ENCODE peak calls at places on chromosomes 1 and 21, in eight cellular contexts. C is CD8-positive, alpha-beta memory T cell; E is mammary epithelial cell; T is H9; G is neuronal stem cell; F is Peyer's patch; M is endodermal cell; K is iPS DF 6.9. I is an unnamed sample. For H3K4me1 and H3K27me3, the result is how much of the 10 kb centered on the place peaks cover.

GRCh38 chr1:64934115-64934880 is 32.1 kb downstream of the JAK1 start:
- DNase-seq in C (no peak), E (peak), T (no peak), G (no peak), F (no peak), M (no peak), K (no peak), I (no peak)

GRCh38 chr1:107782192-107782845 is 182.7 kb downstream of the VAV3 start:
- DNase-seq in C (peak), E (peak), T (no peak), G (peak), F (no peak), M (no peak), K (peak), I (no peak)

GRCh38 chr1:225746361-225747179 is 31.1 kb upstream of the SRP9 start:
- DNase-seq in C (no peak), E (peak), T (peak), G (peak), F (peak), M (peak), K (peak), I (no peak)

GRCh38 chr21:36791695-36792451 is 93.0 kb downstream of the SIM2 start:
- DNase-seq in C (no peak), E (no peak), T (no peak), G (peak), F (no peak), M (no peak), K (no peak), I (no peak)

GRCh38 chr1:59128239-59128736 is 168.6 kb upstream of the FGGY start:
- DNase-seq in C (no peak), E (no peak), T (no peak), G (no peak), F (no peak), M (no peak), K (no peak), I (no peak)

GRCh38 chr1:24828183-24828886 is 83.1 kb downstream of the CLIC4 start:
- DNase-seq in C (no peak), E (no peak), T (no peak), G (no peak), F (no peak), M (no peak), K (no peak), I (no peak)

GRCh38 chr1:177660188-177660587 is 309.7 kb downstream of the SEC16B start:
- DNase-seq in C (no peak), E (no peak), T (no peak), G (no peak), F (no peak), M (no peak), K (no peak), I (no peak)

GRCh38 chr1:32695098-32695904 is 7.3 kb downstream of the SYNC start:
- DNase-seq in C (no peak), E (peak), T (no peak), G (no peak), F (peak), M (peak), K (no peak), I (no peak)

GRCh38 chr1:19436716-19437476 is 48.4 kb downstream of the CAPZB start:
- DNase-seq in C (no peak), E (peak), T (no peak), G (no peak), F (peak), M (no peak), K (no peak), I (no peak)

GRCh38 chr1:191870490-191870889 is 287.8 kb upstream of the RGS18 start:
- DNase-seq in C (no peak), E (no peak), T (no peak), G (no peak), F (no peak), M (no peak), K (no peak), I (no peak)

GRCh38 chr1:54027848-54028247 is 9.9 kb upstream of the LDLRAD1 start:
- DNase-seq in C (no peak), E (no peak), T (no peak), G (no peak), F (no peak), M (no peak), K (no peak), I (no peak)

GRCh38 chr1:68746378-68746777 is 249.5 kb upstream of the DEPDC1 start:
- DNase-seq in C (no peak), E (no peak), T (no peak), G (no peak), F (no peak), M (no peak), K (no peak), I (no peak)

GRCh38 chr21:42061866-42062542 is 9.1 kb upstream of the UMODL1 start:
- DNase-seq in C (peak), E (no peak), T (no peak), G (no peak), F (no peak), M (no peak), K (no peak), I (no peak)

GRCh38 chr1:156767879-156768608 is 709 bp downstream of the PRCC start:
- DNase-seq in C (peak), E (peak), T (peak), G (peak), F (no peak), M (peak), K (no peak), I (no peak)

GRCh38 chr1:67723620-67724019 is 38.6 kb downstream of the GADD45A start:
- DNase-seq in C (no peak), E (peak), T (no peak), G (no peak), F (no peak), M (no peak), K (no peak), I (no peak)
- H3K4me1 ChIP-seq in C (under half), E (half or more), T (under half), G (under half), F (under half), M (under half), K (under half), I (under half)

GRCh38 chr1:2878591-2878990 is 77.1 kb upstream of the TTC34 start:
- DNase-seq in C (no peak), E (no peak), T (no peak), G (no peak), F (no peak), M (no peak), K (no peak), I (no peak)

GRCh38 chr1:2876846-2877245 is 75.4 kb upstream of the TTC34 start:
- DNase-seq in C (no peak), E (no peak), T (no peak), G (no peak), F (no peak), M (no peak), K (no peak), I (no peak)

GRCh38 chr1:2879026-2879425 is 77.5 kb upstream of the TTC34 start:
- DNase-seq in C (no peak), E (no peak), T (no peak), G (no peak), F (no peak), M (no peak), K (no peak), I (no peak)

GRCh38 chr1:2875677-2876531 is 74.4 kb upstream of the TTC34 start:
- DNase-seq in C (no peak), E (no peak), T (no peak), G (peak), F (no peak), M (no peak), K (no peak), I (no peak)

GRCh38 chr1:2877391-2877790 is 75.9 kb upstream of the TTC34 start:
- DNase-seq in C (no peak), E (no peak), T (no peak), G (no peak), F (no peak), M (no peak), K (no peak), I (no peak)
- H3K27me3 ChIP-seq in C (under half), E (under half), T (under half), G (under half), F (under half), M (under half), K (under half), I (under half)

GRCh38 chr21:38284221-38284620 is 27.4 kb downstream of the KCNJ15 start:
- DNase-seq in C (no peak), E (no peak), T (no peak), G (no peak), F (no peak), M (no peak), K (no peak), I (no peak)
- H3K4me1 ChIP-seq in C (under half), E (under half), T (under half), G (under half), F (under half), M (under half), K (under half), I (under half)

GRCh38 chr1:3142751-3143150 is 73.7 kb downstream of the PRDM16 start:
- DNase-seq in C (no peak), E (no peak), T (no peak), G (no peak), F (no peak), M (no peak), K (no peak), I (no peak)
- H3K27me3 ChIP-seq in C (under half), E (under half), T (under half), G (under half), F (under half), M (under half), K (under half), I (under half)

GRCh38 chr1:66246371-66247262 is 287.3 kb upstream of the SGIP1 start:
- DNase-seq in C (no peak), E (no peak), T (no peak), G (no peak), F (no peak), M (no peak), K (no peak), I (no peak)
- H3K4me1 ChIP-seq in C (under half), E (under half), T (under half), G (under half), F (under half), M (under half), K (under half), I (under half)

DNA sequence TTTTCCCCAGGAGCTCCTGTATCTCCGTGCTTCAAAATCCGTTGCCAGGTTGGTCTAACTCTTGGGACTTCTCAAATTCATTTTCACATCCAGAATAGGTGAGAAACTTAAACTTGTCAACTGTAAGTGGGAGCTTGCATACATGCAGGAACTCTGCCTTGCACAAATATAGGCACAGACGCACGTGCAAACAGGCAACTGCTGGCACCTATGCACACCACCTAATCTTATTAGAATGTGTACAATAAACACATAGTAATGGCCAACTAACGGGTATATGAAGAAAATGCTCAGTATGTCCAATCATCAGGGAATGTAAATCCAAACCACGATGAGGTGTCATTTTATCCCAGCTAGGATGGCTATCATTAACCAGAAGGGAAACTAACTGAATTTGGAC is 22.6 kb upstream of the FCGR2A start:
- DNase-seq in C (no peak), E (peak), T (no peak), G (no peak), F (no peak), M (no peak), K (no peak), I (no peak)
- H3K27me3 ChIP-seq in C (under half), E (under half), T (under half), G (under half), F (under half), M (under half), K (under half), I (under half)

GRCh38 chr1:22359427-22359826 is 92.2 kb upstream of the ZBTB40 start:
- DNase-seq in C (no peak), E (no peak), T (no peak), G (no peak), F (no peak), M (no peak), K (no peak), I (no peak)
- H3K4me1 ChIP-seq in C (under half), E (under half), T (under half), G (under half), F (under half), M (under half), K (under half), I (under half)

DNA sequence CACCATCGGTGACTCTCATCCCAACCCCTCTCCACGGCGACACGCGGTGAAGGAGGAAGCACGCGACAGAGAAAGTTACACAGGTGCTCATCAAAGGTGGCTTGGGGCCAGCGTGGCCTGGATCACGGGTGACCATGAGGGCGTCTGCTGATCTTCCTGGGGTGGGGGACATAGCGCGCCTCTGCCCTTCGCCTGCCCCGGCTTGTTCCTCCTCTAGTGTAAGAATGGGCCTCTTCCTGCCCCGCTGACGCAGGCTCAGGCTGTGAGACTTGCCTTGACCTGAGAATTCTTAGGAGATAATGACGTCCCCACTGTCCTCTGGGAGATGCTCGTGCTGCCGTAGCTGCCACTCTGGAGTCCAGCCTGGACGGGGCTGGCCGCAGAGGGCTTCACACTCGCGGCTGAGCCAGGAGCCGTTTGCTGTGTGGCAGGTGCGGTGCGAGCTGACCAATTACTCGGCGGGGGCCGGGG is 39.0 kb upstream of the TMEM52 start:
- DNase-seq in C (no peak), E (no peak), T (no peak), G (no peak), F (no peak), M (no peak), K (no peak), I (no peak)
- H3K27me3 ChIP-seq in C (under half), E (under half), T (under half), G (under half), F (under half), M (under half), K (under half), I (under half)

I was measured in esophagus squamous epithelium.